ENCODE peak calls at places on chromosome 13, in five cellular contexts. H, A, M, B and S are unnamed samples.

GRCh38 chr13:33119886-33120543 is 103.8 kb downstream of the KL start:
- DNase-seq in H (no peak), A (peak; percentile 79), M (peak; percentile 39), B (no peak), S (no peak)

GRCh38 chr13:23506071-23506820 is 64.0 kb upstream of the TNFRSF19 start:
- DNase-seq in H (no peak), A (peak; percentile 72), M (peak; percentile 39), B (peak; percentile 18), S (no peak)

GRCh38 chr13:98364648-98365047 is 187.6 kb upstream of the RNF113B start:
- DNase-seq in H (no peak), A (no peak), M (no peak), B (no peak), S (no peak)

GRCh38 chr13:30872195-30872594 is 33.9 kb upstream of the MEDAG start:
- DNase-seq in H (no peak), A (no peak), M (no peak), B (no peak), S (no peak)

GRCh38 chr13:45769072-45769471 is 67.0 kb downstream of the CBY2 start:
- DNase-seq in H (no peak), A (no peak), M (no peak), B (no peak), S (no peak)

GRCh38 chr13:87889241-87889640 is 218.1 kb downstream of the SLITRK5 start:
- DNase-seq in H (no peak), A (no peak), M (no peak), B (no peak), S (no peak)

GRCh38 chr13:98842074-98842473 is 89.6 kb upstream of the SLC15A1 start:
- DNase-seq in H (no peak), A (no peak), M (no peak), B (no peak), S (no peak)

GRCh38 chr13:80437212-80437611 is 96.3 kb upstream of the SPRY2 start:
- DNase-seq in H (no peak), A (no peak), M (no peak), B (no peak), S (no peak)

GRCh38 chr13:29771247-29771646 is 79.2 kb downstream of the UBL3 start:
- DNase-seq in H (no peak), A (peak; percentile 23), M (peak; percentile 49), B (no peak), S (peak; percentile 56)

GRCh38 chr13:48873081-48873480 is 102.6 kb upstream of the FNDC3A start:
- DNase-seq in H (no peak), A (no peak), M (no peak), B (no peak), S (no peak)

GRCh38 chr13:73326215-73326558 is 267.4 kb downstream of the KLF5 start:
- DNase-seq in H (no peak), A (no peak), M (no peak), B (no peak), S (no peak)

GRCh38 chr13:22880756-22881701 is 299.8 kb upstream of the SGCG start:
- DNase-seq in H (no peak), A (no peak), M (no peak), B (no peak), S (no peak)

GRCh38 chr13:56888455-56888854 is 252.3 kb upstream of the PRR20A start:
- DNase-seq in H (no peak), A (no peak), M (no peak), B (no peak), S (no peak)

GRCh38 chr13:44368062-44368591 is 5.5 kb upstream of the SERP2 start:
- DNase-seq in H (no peak), A (peak; percentile 63), M (peak; percentile 71), B (no peak), S (peak; percentile 97)

GRCh38 chr13:29472317-29472961 is 123.0 kb downstream of the SLC7A1 start:
- DNase-seq in H (no peak), A (peak; percentile 59), M (peak; percentile 58), B (peak; percentile 50), S (peak; percentile 51)

DNA sequence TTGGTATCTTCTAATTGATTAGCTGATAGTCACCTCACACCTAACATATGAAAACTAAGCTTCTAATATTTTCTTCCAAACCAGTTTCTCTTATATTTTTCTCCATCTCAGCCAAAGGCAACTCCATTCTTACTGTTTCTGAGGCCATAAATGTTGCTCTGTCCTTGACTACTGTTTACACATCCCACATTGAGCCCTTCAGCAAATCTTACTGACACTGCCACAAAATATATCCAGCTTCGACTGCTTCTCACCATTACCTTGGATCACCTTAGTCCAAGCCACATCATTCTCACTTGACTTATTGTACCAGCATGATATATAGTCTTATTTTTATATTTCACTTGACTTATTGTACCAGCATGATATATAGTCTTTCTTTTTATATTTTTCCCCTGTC is 121.6 kb downstream of the MAB21L1 start:
- DNase-seq in H (no peak), A (no peak), M (no peak), B (no peak), S (no peak)
- H3K27ac ChIP-seq in H (no peak overlapping the region), A (no peak overlapping the region), M (no peak overlapping the region), B (no peak overlapping the region), S (no peak overlapping the region)

GRCh38 chr13:40193290-40194203 is 472.9 kb downstream of the FOXO1 start:
- DNase-seq in H (no peak), A (peak; percentile 54), M (no peak), B (peak; percentile 35), S (no peak)
- H3K27me3 ChIP-seq in H (no peaks in the 10 kb centered on the region), A (no peaks in the 10 kb centered on the region), M (no peaks in the 10 kb centered on the region), B (no peaks in the 10 kb centered on the region), S (no peaks in the 10 kb centered on the region)

GRCh38 chr13:77013853-77014542 is 13.0 kb downstream of the FBXL3 start:
- DNase-seq in H (no peak), A (no peak), M (no peak), B (no peak), S (no peak)

GRCh38 chr13:77019756-77020155 is 7.2 kb downstream of the FBXL3 start:
- DNase-seq in H (no peak), A (no peak), M (no peak), B (no peak), S (peak; percentile 58)

GRCh38 chr13:77016241-77016812 is 10.6 kb downstream of the FBXL3 start:
- DNase-seq in H (no peak), A (peak; percentile 41), M (no peak), B (no peak), S (peak; percentile 39)

GRCh38 chr13:77014906-77015685 is 11.9 kb downstream of the FBXL3 start:
- DNase-seq in H (no peak), A (no peak), M (no peak), B (no peak), S (no peak)

DNA sequence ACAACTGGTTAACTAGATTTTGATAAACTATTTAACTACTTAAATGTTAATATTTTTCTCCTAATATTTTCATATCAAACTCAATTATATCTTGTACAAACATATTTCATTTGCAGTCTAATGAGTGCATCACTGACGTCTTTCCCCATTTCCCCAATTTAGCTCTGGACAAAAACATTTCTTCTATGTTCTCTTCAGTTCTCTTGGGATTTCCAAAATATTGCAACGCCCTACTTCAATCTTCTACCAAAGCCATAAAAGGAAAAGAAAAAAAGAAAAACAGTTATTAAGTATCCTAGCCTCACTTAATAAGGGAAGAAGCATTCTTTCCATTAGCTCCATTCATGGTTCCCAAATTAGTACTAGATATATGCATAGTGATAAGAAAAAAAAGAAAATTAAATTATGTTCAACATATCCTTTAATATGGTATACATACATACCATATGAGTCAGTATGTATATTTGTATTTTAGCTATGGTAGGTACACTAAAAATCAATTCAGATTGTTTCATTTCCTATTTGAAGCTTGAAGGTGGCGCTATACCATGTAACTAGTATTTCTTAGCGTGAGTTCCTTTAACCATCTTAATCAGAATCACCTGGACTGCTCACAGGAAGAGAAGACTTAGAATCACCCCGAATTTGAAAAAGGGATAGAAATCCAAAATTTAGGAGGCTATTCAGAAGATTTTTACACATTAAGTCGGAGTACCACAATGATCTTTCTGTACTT is 9.9 kb downstream of the FBXL3 start:
- DNase-seq in H (no peak), A (no peak), M (no peak), B (no peak), S (no peak)
- H3K27ac ChIP-seq in H (peak overlapping the region; percentile 72), A (no peak overlapping the region), M (no peak overlapping the region), B (peak overlapping the region; percentile 21), S (peak overlapping the region; percentile 44)

GRCh38 chr13:112071011-112071901 is 4.3 kb downstream of the SOX1 start:
- DNase-seq in H (no peak), A (no peak), M (no peak), B (no peak), S (no peak)

GRCh38 chr13:112067871-112068305 is 939 bp downstream of the SOX1 start:
- DNase-seq in H (no peak), A (peak; percentile 14), M (no peak), B (no peak), S (no peak)

GRCh38 chr13:112068531-112069062 is 1.6 kb downstream of the SOX1 start:
- DNase-seq in H (no peak), A (no peak), M (no peak), B (no peak), S (no peak)

GRCh38 chr13:112069063-112069726 is 2.2 kb downstream of the SOX1 start:
- DNase-seq in H (no peak), A (no peak), M (no peak), B (no peak), S (no peak)

GRCh38 chr13:112069727-112070300 is 2.9 kb downstream of the SOX1 start:
- DNase-seq in H (no peak), A (no peak), M (no peak), B (no peak), S (no peak)
- H3K27me3 ChIP-seq in H (peaks cover 95% of the 10 kb centered on the region), A (peaks cover 37% of the 10 kb centered on the region), M (peaks cover 64% of the 10 kb centered on the region), B (peaks cover 94% of the 10 kb centered on the region), S (peaks cover 43% of the 10 kb centered on the region)

GRCh38 chr13:59464926-59465325 is 698.8 kb downstream of the DIAPH3 start:
- DNase-seq in H (no peak), A (no peak), M (no peak), B (no peak), S (no peak)

GRCh38 chr13:59461411-59461810 is 702.3 kb downstream of the DIAPH3 start:
- DNase-seq in H (no peak), A (no peak), M (no peak), B (peak; percentile 25), S (no peak)

GRCh38 chr13:59463023-59463422 is 700.7 kb downstream of the DIAPH3 start:
- DNase-seq in H (no peak), A (no peak), M (no peak), B (no peak), S (no peak)

GRCh38 chr13:59458908-59459579 is 704.7 kb downstream of the DIAPH3 start:
- DNase-seq in H (no peak), A (peak; percentile 88), M (peak; percentile 85), B (peak; percentile 19), S (no peak)

DNA sequence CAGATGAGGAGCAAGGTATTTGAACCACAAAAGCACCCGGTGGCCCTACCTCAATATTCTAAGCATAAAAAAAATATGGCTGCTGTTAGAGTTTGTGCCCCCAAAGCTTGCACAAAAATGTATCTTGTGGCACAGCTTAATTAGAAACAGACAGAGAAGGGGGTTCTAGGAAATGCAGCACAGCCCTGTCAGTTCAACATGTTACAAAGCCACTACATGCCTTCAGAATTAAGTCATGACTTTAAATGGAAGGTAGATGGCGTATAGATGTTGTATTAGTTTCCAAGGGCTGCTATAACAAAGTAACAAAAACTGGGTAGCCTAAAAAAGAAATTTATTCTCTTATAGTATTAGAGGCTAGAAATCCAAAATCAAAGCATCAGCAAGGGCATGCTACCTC is 703.8 kb downstream of the DIAPH3 start:
- DNase-seq in H (no peak), A (peak; percentile 67), M (peak; percentile 41), B (no peak), S (no peak)
- H3K27ac ChIP-seq in H (peak overlapping the region; percentile 76), A (no peak overlapping the region), M (no peak overlapping the region), B (peak overlapping the region; percentile 85), S (no peak overlapping the region)